ENCODE peak calls at places on chromosomes 7 and 10, in four cellular contexts. S is pancreas, X is PC-9, H is psoas muscle. O is an unnamed sample.

GRCh38 chr7:77626515-77627306 is 69.5 kb upstream of the RSBN1L start:
- DNase-seq in S (no peak), X (no peak), H (no peak), O (no peak)

GRCh38 chr7:143351060-143351459 is 11.5 kb downstream of the FAM131B start:
- DNase-seq in S (no peak), X (no peak), H (no peak), O (no peak)

GRCh38 chr7:159099711-159100231 is 44.9 kb downstream of the VIPR2 start:
- DNase-seq in S (peak; percentile 7), X (no peak), H (peak; percentile 11), O (peak; percentile 33)

GRCh38 chr7:100886936-100887185 is 2.7 kb downstream of the UFSP1 start:
- DNase-seq in S (no peak), X (no peak), H (no peak), O (no peak)

GRCh38 chr7:100433592-100434296 is 2.6 kb downstream of the PPP1R35 start:
- DNase-seq in S (no peak), X (no peak), H (no peak), O (no peak)

GRCh38 chr7:97027427-97028234 is 3.0 kb upstream of the DLX5 start:
- DNase-seq in S (peak; percentile 82), X (peak; percentile 51), H (peak; percentile 75), O (peak; percentile 86)

GRCh38 chr10:116815641-116816415 is 33.5 kb upstream of the ENO4 start:
- DNase-seq in S (no peak), X (no peak), H (no peak), O (no peak)

GRCh38 chr7:158107806-158108205 is 479.8 kb downstream of the PTPRN2 start:
- DNase-seq in S (no peak), X (no peak), H (no peak), O (no peak)

GRCh38 chr10:29859521-29860130 is 199.8 kb downstream of the JCAD start:
- DNase-seq in S (no peak), X (no peak), H (no peak), O (no peak)

GRCh38 chr7:111844904-111845662 is 282.8 kb upstream of the IMMP2L start:
- DNase-seq in S (no peak), X (no peak), H (no peak), O (no peak)

GRCh38 chr10:4535531-4535930 is 290.5 kb upstream of the AKR1E2 start:
- DNase-seq in S (no peak), X (no peak), H (no peak), O (no peak)

GRCh38 chr10:18254086-18254485 is 113.9 kb downstream of the CACNB2 start:
- DNase-seq in S (no peak), X (no peak), H (no peak), O (no peak)

GRCh38 chr7:151844080-151844827 is 32.7 kb downstream of the PRKAG2 start:
- DNase-seq in S (no peak), X (peak; percentile 67), H (no peak), O (no peak)

GRCh38 chr10:71536332-71536731 is 139.6 kb downstream of the CDH23 start:
- DNase-seq in S (no peak), X (no peak), H (no peak), O (no peak)

GRCh38 chr7:14822481-14822854 is 80.1 kb downstream of the DGKB start:
- DNase-seq in S (no peak), X (peak; percentile 10), H (no peak), O (no peak)

GRCh38 chr10:102673961-102674511 is 29.8 kb downstream of the TRIM8 start:
- DNase-seq in S (no peak), X (no peak), H (peak; percentile 54), O (peak; percentile 42)

GRCh38 chr7:141701489-141702046 is 398 bp downstream of the DENND11 start:
- DNase-seq in S (peak; percentile 46), X (no peak), H (peak; percentile 28), O (peak; percentile 49)

GRCh38 chr10:49296382-49296781 is 2.6 kb upstream of the C10orf71 start:
- DNase-seq in S (no peak), X (no peak), H (peak; percentile 40), O (no peak)

GRCh38 chr10:121092341-121093099 is 241.4 kb downstream of the WDR11 start:
- DNase-seq in S (peak; percentile 24), X (no peak), H (no peak), O (no peak)

GRCh38 chr10:43221419-43222293 is 45.2 kb downstream of the RASGEF1A start:
- DNase-seq in S (no peak), X (no peak), H (peak; percentile 6), O (no peak)

GRCh38 chr10:86104611-86105145 is 261.9 kb downstream of the GRID1 start:
- DNase-seq in S (no peak), X (no peak), H (no peak), O (peak; percentile 25)

GRCh38 chr7:138875794-138876193 is 77.8 kb upstream of the ATP6V0A4 start:
- DNase-seq in S (no peak), X (peak; percentile 92), H (no peak), O (peak; percentile 67)

GRCh38 chr7:92461027-92462003 is 14.0 kb downstream of the GATAD1 start:
- DNase-seq in S (peak; percentile 34), X (no peak), H (no peak), O (no peak)

GRCh38 chr10:93570383-93570782 is 3.9 kb downstream of the FFAR4 start:
- DNase-seq in S (no peak), X (no peak), H (no peak), O (no peak)
- H3K4me3 ChIP-seq in S (no peak overlapping the region), X (no peak overlapping the region), H (no peak overlapping the region), O (no peak overlapping the region)

GRCh38 chr10:100746413-100746931 is 1.1 kb downstream of the PAX2 start:
- DNase-seq in S (no peak), X (no peak), H (no peak), O (no peak)

GRCh38 chr10:100745882-100746412 is 565 bp downstream of the PAX2 start:
- DNase-seq in S (no peak), X (no peak), H (no peak), O (no peak)

GRCh38 chr10:100747826-100748231 is 2.4 kb downstream of the PAX2 start:
- DNase-seq in S (no peak), X (no peak), H (no peak), O (no peak)

GRCh38 chr10:100748251-100749058 is 3.1 kb downstream of the PAX2 start:
- DNase-seq in S (no peak), X (no peak), H (no peak), O (no peak)

GRCh38 chr10:100747061-100747825 is 1.9 kb downstream of the PAX2 start:
- DNase-seq in S (no peak), X (no peak), H (no peak), O (no peak)
- H3K4me1 ChIP-seq in S (peaks cover 25% of the 10 kb centered on the region), X (no peaks in the 10 kb centered on the region), H (peaks cover 20% of the 10 kb centered on the region), O (no peaks in the 10 kb centered on the region)

DNA sequence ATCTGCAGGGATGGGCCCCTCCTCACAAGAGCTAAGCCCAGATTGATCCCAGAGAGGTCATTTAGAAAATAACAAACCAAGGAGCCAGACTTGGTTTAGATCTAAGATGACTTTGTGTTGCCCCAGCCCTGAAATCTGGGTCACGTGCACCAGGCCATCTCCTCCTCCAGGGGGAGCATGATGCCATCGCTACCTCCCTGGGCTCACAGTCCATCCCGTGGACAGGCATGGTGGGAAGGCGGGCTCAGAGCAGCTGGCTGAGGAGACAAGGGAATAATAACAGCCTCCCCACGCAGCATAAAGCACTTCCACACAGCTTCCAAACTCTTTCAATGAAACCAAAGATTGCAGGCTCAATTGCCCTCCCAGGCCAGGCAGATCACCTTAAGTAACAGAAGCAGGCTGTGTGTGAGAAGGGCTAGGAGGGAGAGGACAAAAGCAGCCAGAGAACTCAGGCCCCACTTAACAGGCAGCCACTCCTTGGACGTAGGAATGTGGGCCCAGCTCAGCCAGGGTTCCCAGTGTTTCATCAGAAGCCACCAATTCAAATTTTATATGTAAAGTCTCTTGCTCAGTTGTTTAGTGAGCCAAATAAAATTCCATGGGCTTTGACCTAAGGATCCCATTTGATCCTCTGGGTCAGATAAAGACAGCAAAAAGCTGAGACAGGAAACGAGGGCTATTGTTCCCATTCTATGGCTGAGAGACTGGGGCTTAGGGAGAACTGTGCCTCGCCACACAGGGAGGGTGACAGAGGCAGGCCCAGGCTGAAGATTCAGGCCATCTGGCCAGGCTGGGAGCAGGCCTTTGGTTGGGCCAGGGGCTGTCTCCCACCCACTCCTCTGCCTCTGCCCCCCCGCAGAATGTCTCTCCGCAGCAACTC is 100.2 kb downstream of the COL13A1 start:
- DNase-seq in S (peak; percentile 48), X (no peak), H (peak; percentile 46), O (peak; percentile 72)
- H3K27me3 ChIP-seq in S (no peaks in the 10 kb centered on the region), X (no peaks in the 10 kb centered on the region), H (no peaks in the 10 kb centered on the region), O (no peaks in the 10 kb centered on the region)

GRCh38 chr10:89516149-89516832 is 19.1 kb downstream of the SLC16A12 start:
- DNase-seq in S (peak; percentile 73), X (no peak), H (peak; percentile 34), O (peak; percentile 95)
- H3K4me3 ChIP-seq in S (no peak overlapping the region), X (no peak overlapping the region), H (no peak overlapping the region), O (peak overlapping the region; percentile 8)

O was measured in SJSA1.